ENCODE peak calls at places on chromosomes 16 and 17, in ten cellular contexts. O, F, I, G, U, N, E, D, J and V are unnamed samples.

GRCh38 chr17:82225368-82226029 is 3.3 kb upstream of the SLC16A3 start:
- DNase-seq in O (no peak), F (no peak), I (no peak), G (no peak), U (no peak), N (peak; percentile 12), E (no peak), D (no peak), J (no peak), V (no peak)

GRCh38 chr16:48720266-48720665 is 110.3 kb upstream of the N4BP1 start:
- DNase-seq in O (peak; percentile 1), F (no peak), I (no peak), G (peak; percentile 2), U (no peak), N (no peak), E (no peak), D (no peak), J (no peak), V (peak; percentile 24)

GRCh38 chr17:35769895-35770486 is 9.3 kb downstream of the C17orf50 start:
- DNase-seq in O (no peak), F (no peak), I (no peak), G (no peak), U (no peak), N (no peak), E (no peak), D (no peak), J (no peak), V (no peak)

GRCh38 chr17:38898812-38899348 is 26.5 kb upstream of the LASP1NB start:
- DNase-seq in O (peak; percentile 53), F (no peak), I (peak; percentile 60), G (no peak), U (no peak), N (peak; percentile 64), E (no peak), D (no peak), J (peak; percentile 82), V (peak; percentile 88)

GRCh38 chr17:83068641-83069570 is 10.5 kb upstream of the METRNL start:
- DNase-seq in O (no peak), F (no peak), I (no peak), G (no peak), U (no peak), N (no peak), E (no peak), D (no peak), J (no peak), V (no peak)

GRCh38 chr16:56800355-56800754 is 64.7 kb upstream of the SLC12A3 start:
- DNase-seq in O (no peak), F (no peak), I (no peak), G (no peak), U (no peak), N (no peak), E (no peak), D (no peak), J (no peak), V (no peak)

GRCh38 chr16:35011-35775 is 18.2 kb downstream of the POLR3K start:
- DNase-seq in O (no peak), F (no peak), I (no peak), G (no peak), U (no peak), N (no peak), E (no peak), D (no peak), J (no peak), V (no peak)

GRCh38 chr16:27102701-27103575 is 36.2 kb downstream of the C16orf82 start:
- DNase-seq in O (no peak), F (no peak), I (no peak), G (no peak), U (no peak), N (no peak), E (no peak), D (no peak), J (no peak), V (peak; percentile 60)

GRCh38 chr16:71555230-71555891 is 21.5 kb downstream of the TAT start:
- DNase-seq in O (no peak), F (no peak), I (no peak), G (no peak), U (no peak), N (no peak), E (no peak), D (no peak), J (no peak), V (no peak)

GRCh38 chr17:30368896-30369720 is 9.6 kb upstream of the CPD start:
- DNase-seq in O (no peak), F (no peak), I (no peak), G (no peak), U (no peak), N (no peak), E (no peak), D (peak; percentile 82), J (no peak), V (no peak)

GRCh38 chr17:43658890-43659289 is 2.8 kb downstream of the MEOX1 start:
- DNase-seq in O (no peak), F (no peak), I (no peak), G (no peak), U (no peak), N (no peak), E (no peak), D (no peak), J (no peak), V (no peak)

GRCh38 chr17:32518856-32519768 is 32.3 kb downstream of the CDK5R1 start:
- DNase-seq in O (peak; percentile 27), F (no peak), I (no peak), G (peak; percentile 71), U (peak; percentile 58), N (peak; percentile 54), E (no peak), D (peak; percentile 59), J (peak; percentile 42), V (no peak)

GRCh38 chr17:64938925-64939474 is 19.7 kb upstream of the LRRC37A3 start:
- DNase-seq in O (peak; percentile 26), F (no peak), I (no peak), G (peak; percentile 87), U (peak; percentile 22), N (peak; percentile 46), E (no peak), D (no peak), J (peak; percentile 20), V (no peak)

GRCh38 chr17:76195281-76196096 is 44.8 kb downstream of the RNF157 start:
- DNase-seq in O (no peak), F (no peak), I (no peak), G (no peak), U (no peak), N (no peak), E (no peak), D (no peak), J (no peak), V (no peak)

GRCh38 chr17:70314096-70314495 is 144.8 kb downstream of the KCNJ2 start:
- DNase-seq in O (peak; percentile 27), F (no peak), I (peak; percentile 58), G (no peak), U (peak; percentile 36), N (no peak), E (no peak), D (no peak), J (no peak), V (no peak)

GRCh38 chr17:73560661-73561060 is 83.6 kb downstream of the SDK2 start:
- DNase-seq in O (no peak), F (no peak), I (no peak), G (no peak), U (no peak), N (no peak), E (peak; percentile 27), D (no peak), J (no peak), V (peak; percentile 23)

GRCh38 chr16:81008151-81008789 is 1.3 kb downstream of the CENPN start:
- DNase-seq in O (no peak), F (no peak), I (no peak), G (peak; percentile 28), U (no peak), N (no peak), E (no peak), D (no peak), J (no peak), V (no peak)

GRCh38 chr17:27240086-27240801 is 53.7 kb upstream of the WSB1 start:
- DNase-seq in O (no peak), F (no peak), I (no peak), G (no peak), U (no peak), N (no peak), E (no peak), D (no peak), J (no peak), V (no peak)

GRCh38 chr17:50719144-50719923 is at the start of gene LUC7L3:
- DNase-seq in O (peak; percentile 90), F (peak; percentile 73), I (peak; percentile 80), G (peak; percentile 98), U (peak; percentile 96), N (peak; percentile 95), E (peak; percentile 93), D (peak; percentile 89), J (peak; percentile 90), V (peak; percentile 90)

GRCh38 chr16:15539197-15539596 is 103.8 kb downstream of the MARF1 start:
- DNase-seq in O (no peak), F (no peak), I (no peak), G (no peak), U (no peak), N (no peak), E (peak; percentile 43), D (no peak), J (no peak), V (no peak)

GRCh38 chr16:69848635-69849545 is 86.8 kb downstream of the WWP2 start:
- DNase-seq in O (peak; percentile 97), F (no peak), I (peak; percentile 83), G (no peak), U (peak; percentile 97), N (peak; percentile 92), E (no peak), D (no peak), J (no peak), V (no peak)

GRCh38 chr17:45413498-45413923 is 19.2 kb downstream of the ARHGAP27 start:
- DNase-seq in O (no peak), F (peak; percentile 7), I (no peak), G (no peak), U (no peak), N (peak; percentile 57), E (no peak), D (no peak), J (no peak), V (no peak)

GRCh38 chr16:2529061-2529931 is 1.9 kb downstream of the CEMP1 start:
- DNase-seq in O (no peak), F (no peak), I (no peak), G (no peak), U (no peak), N (peak; percentile 11), E (no peak), D (no peak), J (no peak), V (no peak)

GRCh38 chr17:64532409-64532808 is 25.6 kb downstream of the CEP95 start:
- DNase-seq in O (no peak), F (no peak), I (no peak), G (no peak), U (no peak), N (no peak), E (no peak), D (no peak), J (no peak), V (no peak)

GRCh38 chr16:27583634-27584033 is 33.7 kb downstream of the KATNIP start:
- DNase-seq in O (no peak), F (no peak), I (no peak), G (no peak), U (no peak), N (no peak), E (no peak), D (no peak), J (no peak), V (no peak)

GRCh38 chr17:7650509-7651096 is at the start of gene ATP1B2:
- DNase-seq in O (peak; percentile 8), F (no peak), I (no peak), G (peak; percentile 97), U (peak; percentile 47), N (peak; percentile 71), E (no peak), D (no peak), J (peak; percentile 61), V (peak; percentile 66)

GRCh38 chr17:83152221-83152744 is 72.9 kb downstream of the METRNL start:
- DNase-seq in O (no peak), F (no peak), I (no peak), G (no peak), U (no peak), N (no peak), E (no peak), D (no peak), J (no peak), V (no peak)

GRCh38 chr17:67218385-67218950 is 26.5 kb downstream of the HELZ start:
- DNase-seq in O (peak; percentile 62), F (no peak), I (peak; percentile 3), G (no peak), U (peak; percentile 40), N (no peak), E (no peak), D (no peak), J (no peak), V (no peak)